ENCODE peak calls at places on chromosomes 12 and 14, in five cellular contexts. One of them, this sample, is unnamed.
A peak's percentile ranks its signal among the peaks of the same experiment; 100 is the strongest.

GRCh38 chr14:23401331-23401730 is 6.7 kb downstream of the MYH6 start:
- DNase-seq in glutamatergic neuron: no peak
- DNase-seq in mesothelial cell of epicardium: no peak
- DNase-seq in fibroblast of lung: no peak
- DNase-seq in bronchial epithelial cell: no peak
- DNase-seq in this sample: no peak

GRCh38 chr12:102740157-102741032 is 176.6 kb downstream of the PAH start:
- DNase-seq in bronchial epithelial cell: peak; percentile 13
- DNase-seq in glutamatergic neuron: no peak
- DNase-seq in fibroblast of lung: peak; percentile 38
- DNase-seq in mesothelial cell of epicardium: no peak
- DNase-seq in this sample: peak; percentile 6

GRCh38 chr14:48890333-48890732 is 695.8 kb downstream of the RPS29 start:
- DNase-seq in fibroblast of lung: no peak
- DNase-seq in bronchial epithelial cell: no peak
- DNase-seq in glutamatergic neuron: no peak
- DNase-seq in mesothelial cell of epicardium: no peak
- DNase-seq in this sample: no peak

GRCh38 chr12:3747543-3747942 is 5.4 kb downstream of the CRACR2A start:
- DNase-seq in mesothelial cell of epicardium: no peak
- DNase-seq in bronchial epithelial cell: no peak
- DNase-seq in fibroblast of lung: no peak
- DNase-seq in glutamatergic neuron: no peak
- DNase-seq in this sample: no peak

GRCh38 chr12:70190252-70191010 is 52.8 kb upstream of the CNOT2 start:
- DNase-seq in mesothelial cell of epicardium: no peak
- DNase-seq in bronchial epithelial cell: peak; percentile 50
- DNase-seq in fibroblast of lung: peak; percentile 18
- DNase-seq in glutamatergic neuron: no peak
- DNase-seq in this sample: no peak

GRCh38 chr12:31702047-31702446 is 26.8 kb downstream of the AMN1 start:
- DNase-seq in bronchial epithelial cell: peak; percentile 54
- DNase-seq in glutamatergic neuron: no peak
- DNase-seq in mesothelial cell of epicardium: no peak
- DNase-seq in fibroblast of lung: peak; percentile 3
- DNase-seq in this sample: no peak

GRCh38 chr12:127560041-127560478 is 706.9 kb upstream of the TMEM132C start:
- DNase-seq in bronchial epithelial cell: no peak
- DNase-seq in fibroblast of lung: no peak
- DNase-seq in glutamatergic neuron: no peak
- DNase-seq in mesothelial cell of epicardium: no peak
- DNase-seq in this sample: no peak

GRCh38 chr14:71403673-71404072 is 496.4 kb downstream of the PCNX1 start:
- DNase-seq in mesothelial cell of epicardium: no peak
- DNase-seq in bronchial epithelial cell: peak; percentile 50
- DNase-seq in fibroblast of lung: peak; percentile 27
- DNase-seq in glutamatergic neuron: no peak
- DNase-seq in this sample: peak; percentile 6

GRCh38 chr12:6826125-6826733 is 2.0 kb upstream of the P3H3 start:
- DNase-seq in mesothelial cell of epicardium: no peak
- DNase-seq in bronchial epithelial cell: no peak
- DNase-seq in fibroblast of lung: no peak
- DNase-seq in glutamatergic neuron: no peak
- DNase-seq in this sample: no peak

GRCh38 chr12:120261951-120262851 is 3.3 kb downstream of the PXN start:
- DNase-seq in glutamatergic neuron: no peak
- DNase-seq in mesothelial cell of epicardium: no peak
- DNase-seq in fibroblast of lung: no peak
- DNase-seq in bronchial epithelial cell: peak; percentile 96
- DNase-seq in this sample: no peak

GRCh38 chr12:59403259-59403932 is 192.4 kb upstream of the SLC16A7 start:
- DNase-seq in mesothelial cell of epicardium: no peak
- DNase-seq in glutamatergic neuron: peak; percentile 35
- DNase-seq in bronchial epithelial cell: peak; percentile 61
- DNase-seq in fibroblast of lung: peak; percentile 91
- DNase-seq in this sample: peak; percentile 51

GRCh38 chr14:22225526-22226133 is 363.4 kb downstream of the DAD1 start:
- DNase-seq in bronchial epithelial cell: peak; percentile 72
- DNase-seq in mesothelial cell of epicardium: no peak
- DNase-seq in glutamatergic neuron: no peak
- DNase-seq in fibroblast of lung: peak; percentile 36
- DNase-seq in this sample: no peak

GRCh38 chr14:101527987-101528386 is 33.3 kb upstream of the DIO3 start:
- DNase-seq in bronchial epithelial cell: no peak
- DNase-seq in fibroblast of lung: no peak
- DNase-seq in mesothelial cell of epicardium: no peak
- DNase-seq in glutamatergic neuron: no peak
- DNase-seq in this sample: no peak

GRCh38 chr12:124518051-124518932 is 49.1 kb downstream of the NCOR2 start:
- DNase-seq in fibroblast of lung: peak; percentile 100
- DNase-seq in glutamatergic neuron: peak; percentile 53
- DNase-seq in bronchial epithelial cell: peak; percentile 97
- DNase-seq in mesothelial cell of epicardium: peak; percentile 93
- DNase-seq in this sample: no peak

GRCh38 chr12:6551496-6552139 is 4.2 kb downstream of the IFFO1 start:
- DNase-seq in bronchial epithelial cell: peak; percentile 57
- DNase-seq in glutamatergic neuron: no peak
- DNase-seq in mesothelial cell of epicardium: no peak
- DNase-seq in fibroblast of lung: peak; percentile 54
- DNase-seq in this sample: no peak

GRCh38 chr12:92424338-92424737 is 278.5 kb upstream of the PLEKHG7 start:
- DNase-seq in bronchial epithelial cell: peak; percentile 32
- DNase-seq in glutamatergic neuron: no peak
- DNase-seq in mesothelial cell of epicardium: no peak
- DNase-seq in fibroblast of lung: peak; percentile 53
- DNase-seq in this sample: no peak

GRCh38 chr12:121404734-121405133 is 4.8 kb downstream of the RNF34 start:
- DNase-seq in mesothelial cell of epicardium: peak; percentile 38
- DNase-seq in glutamatergic neuron: no peak
- DNase-seq in fibroblast of lung: peak; percentile 8
- DNase-seq in bronchial epithelial cell: no peak
- DNase-seq in this sample: no peak

GRCh38 chr12:57176139-57176477 is 28.7 kb upstream of the LRP1-AS start:
- DNase-seq in glutamatergic neuron: no peak
- DNase-seq in bronchial epithelial cell: no peak
- DNase-seq in fibroblast of lung: no peak
- DNase-seq in mesothelial cell of epicardium: no peak
- DNase-seq in this sample: no peak
- TF ChIP-seq CTCF in glutamatergic neuron: no peak
- TF ChIP-seq CTCF in bronchial epithelial cell: no peak
- TF ChIP-seq CTCF in fibroblast of lung: no peak
- TF ChIP-seq CTCF in mesothelial cell of epicardium: no peak
- TF ChIP-seq CTCF in this sample: peak; percentile 34

DNA sequence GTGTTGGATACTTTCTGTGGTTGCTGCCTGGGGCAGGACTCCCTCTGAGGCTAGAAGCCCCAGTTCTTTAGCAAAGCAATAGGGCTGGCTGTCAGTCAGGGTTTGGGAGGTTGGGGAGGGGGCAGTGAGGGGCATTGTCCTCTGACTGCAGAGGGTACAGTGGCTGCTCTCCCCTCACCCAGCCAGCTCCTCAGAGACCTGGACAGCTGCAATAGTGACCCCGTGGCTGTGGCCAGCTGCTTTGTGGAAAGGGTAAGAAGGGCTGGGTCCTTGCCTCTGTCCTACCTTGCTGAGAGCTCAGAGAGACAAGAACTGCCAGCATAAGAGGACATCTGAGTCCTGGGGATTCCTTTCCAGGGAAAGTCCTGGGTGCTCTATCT is 25.8 kb downstream of the PLEKHG3 start:
- DNase-seq in mesothelial cell of epicardium: no peak
- DNase-seq in bronchial epithelial cell: no peak
- DNase-seq in glutamatergic neuron: no peak
- DNase-seq in fibroblast of lung: no peak
- DNase-seq in this sample: no peak
- TF ChIP-seq CTCF in mesothelial cell of epicardium: no peak
- TF ChIP-seq CTCF in bronchial epithelial cell: no peak
- TF ChIP-seq CTCF in glutamatergic neuron: no peak
- TF ChIP-seq CTCF in fibroblast of lung: no peak
- TF ChIP-seq CTCF in this sample: no peak

GRCh38 chr12:53981652-53982565 is 3.0 kb upstream of the HOXC10 start:
- DNase-seq in bronchial epithelial cell: no peak
- DNase-seq in glutamatergic neuron: peak; percentile 15
- DNase-seq in fibroblast of lung: no peak
- DNase-seq in mesothelial cell of epicardium: no peak
- DNase-seq in this sample: no peak
- TF ChIP-seq CTCF in bronchial epithelial cell: no peak
- TF ChIP-seq CTCF in glutamatergic neuron: no peak
- TF ChIP-seq CTCF in fibroblast of lung: no peak
- TF ChIP-seq CTCF in mesothelial cell of epicardium: no peak
- TF ChIP-seq CTCF in this sample: no peak

DNA sequence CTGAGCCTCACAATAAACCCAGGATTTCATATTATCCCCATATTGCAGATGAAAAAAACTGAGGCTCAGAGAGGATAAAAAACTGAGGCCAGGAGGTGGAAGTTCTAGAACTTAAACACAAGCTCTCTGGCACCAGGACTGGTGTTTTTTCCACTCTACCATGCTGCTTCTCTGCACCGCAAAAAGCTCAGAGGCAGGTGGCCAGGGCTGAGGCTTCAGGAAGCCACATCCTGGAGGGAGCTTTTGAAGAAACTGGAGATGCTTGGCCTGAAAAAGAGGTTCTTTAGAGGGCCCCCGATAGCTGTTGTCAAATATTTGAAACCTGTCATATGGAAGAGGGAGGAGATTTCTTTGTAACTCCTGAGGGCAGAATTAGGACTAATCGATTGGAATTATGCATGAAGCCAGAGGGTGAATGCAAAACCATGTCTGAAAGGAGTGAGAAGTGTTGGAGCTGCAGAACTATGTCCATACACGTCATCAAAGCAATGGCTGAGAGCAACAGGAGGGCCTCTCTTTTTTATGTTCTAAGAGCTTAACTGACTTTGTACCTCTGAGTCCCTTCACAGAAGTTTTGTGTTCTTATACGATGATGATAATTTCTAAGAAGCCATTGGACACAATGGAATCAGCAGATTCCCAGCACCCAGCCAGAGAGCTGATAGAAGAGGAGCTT is 448.6 kb downstream of the FUT8 start:
- DNase-seq in glutamatergic neuron: no peak
- DNase-seq in fibroblast of lung: no peak
- DNase-seq in mesothelial cell of epicardium: no peak
- DNase-seq in bronchial epithelial cell: no peak
- DNase-seq in this sample: no peak
- TF ChIP-seq CTCF in glutamatergic neuron: no peak
- TF ChIP-seq CTCF in fibroblast of lung: no peak
- TF ChIP-seq CTCF in mesothelial cell of epicardium: no peak
- TF ChIP-seq CTCF in bronchial epithelial cell: no peak
- TF ChIP-seq CTCF in this sample: no peak

GRCh38 chr14:106491851-106492250 is 965.5 kb downstream of the TMEM121 start:
- DNase-seq in glutamatergic neuron: no peak
- DNase-seq in bronchial epithelial cell: no peak
- DNase-seq in fibroblast of lung: no peak
- DNase-seq in mesothelial cell of epicardium: no peak
- DNase-seq in this sample: no peak
- TF ChIP-seq CTCF in glutamatergic neuron: no peak
- TF ChIP-seq CTCF in bronchial epithelial cell: peak; percentile 29
- TF ChIP-seq CTCF in fibroblast of lung: peak; percentile 4
- TF ChIP-seq CTCF in mesothelial cell of epicardium: no peak
- TF ChIP-seq CTCF in this sample: peak; percentile 17

DNA sequence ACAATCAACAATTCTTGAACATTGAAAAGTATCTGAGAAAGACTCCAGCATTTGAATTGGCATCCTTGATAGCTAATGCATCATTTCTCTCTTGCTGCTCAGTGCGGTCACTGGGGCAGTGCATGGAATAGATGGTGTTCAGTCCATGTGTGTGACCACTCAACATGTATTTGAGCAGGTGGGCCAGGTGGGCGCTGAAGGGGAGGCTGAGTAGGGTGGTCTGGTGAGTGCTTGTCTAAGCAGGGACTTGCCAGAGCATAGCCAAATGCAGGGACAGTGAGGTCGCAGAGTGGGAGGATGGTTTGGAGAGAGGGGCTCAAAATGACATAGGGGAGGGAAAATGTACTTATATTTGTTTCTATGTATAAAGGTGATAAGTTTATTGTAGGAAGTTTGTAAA is 409.0 kb downstream of the TMEM121 start:
- DNase-seq in mesothelial cell of epicardium: no peak
- DNase-seq in glutamatergic neuron: no peak
- DNase-seq in fibroblast of lung: no peak
- DNase-seq in bronchial epithelial cell: no peak
- DNase-seq in this sample: no peak
- TF ChIP-seq CTCF in mesothelial cell of epicardium: no peak
- TF ChIP-seq CTCF in glutamatergic neuron: no peak
- TF ChIP-seq CTCF in fibroblast of lung: no peak
- TF ChIP-seq CTCF in bronchial epithelial cell: no peak
- TF ChIP-seq CTCF in this sample: no peak

GRCh38 chr12:26937443-26937862 is 328 bp downstream of the INTS13 start:
- DNase-seq in mesothelial cell of epicardium: no peak
- DNase-seq in fibroblast of lung: no peak
- DNase-seq in glutamatergic neuron: no peak
- DNase-seq in bronchial epithelial cell: no peak
- DNase-seq in this sample: no peak
- TF ChIP-seq CTCF in mesothelial cell of epicardium: no peak
- TF ChIP-seq CTCF in fibroblast of lung: no peak
- TF ChIP-seq CTCF in glutamatergic neuron: no peak
- TF ChIP-seq CTCF in bronchial epithelial cell: no peak
- TF ChIP-seq CTCF in this sample: no peak

DNA sequence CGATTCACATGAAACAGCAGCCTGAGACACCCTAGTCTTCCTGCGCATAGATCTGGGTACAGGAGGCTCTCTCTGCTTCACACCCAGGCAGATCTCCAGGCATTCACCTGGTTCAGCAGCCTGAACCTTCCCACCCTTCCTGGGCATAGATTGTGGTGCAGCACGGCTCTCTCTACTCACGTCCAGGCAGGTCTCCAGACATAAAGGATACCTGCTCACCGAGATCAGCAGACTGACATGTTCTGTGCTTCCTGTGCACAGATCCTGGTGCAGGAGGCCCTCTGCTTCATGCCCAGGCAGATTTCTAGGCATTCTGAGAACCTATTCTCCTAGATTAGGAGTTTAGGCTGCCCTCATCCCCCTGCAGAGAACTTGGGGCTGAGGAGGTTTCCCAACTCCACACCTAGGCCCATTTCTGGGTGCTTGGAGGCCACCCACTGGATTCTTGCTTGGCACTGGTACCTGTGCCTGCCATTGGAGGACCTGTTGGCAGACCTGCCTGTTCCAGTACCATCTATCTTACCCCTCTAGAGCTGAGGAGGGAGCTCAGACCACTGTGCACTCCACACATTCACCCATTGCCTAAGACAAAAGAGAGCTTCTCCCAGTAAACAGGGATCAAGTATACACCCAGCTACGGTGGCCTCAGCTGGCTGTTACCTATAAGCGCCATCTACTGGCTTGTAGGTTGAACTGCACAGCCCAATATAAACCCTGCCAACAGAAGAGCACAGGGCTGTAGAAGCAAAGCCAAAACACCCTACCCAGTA is 28.0 kb upstream of the GARIN6 start:
- DNase-seq in glutamatergic neuron: peak; percentile 40
- DNase-seq in mesothelial cell of epicardium: no peak
- DNase-seq in fibroblast of lung: peak; percentile 39
- DNase-seq in bronchial epithelial cell: peak; percentile 27
- DNase-seq in this sample: no peak
- TF ChIP-seq CTCF in glutamatergic neuron: peak; percentile 87
- TF ChIP-seq CTCF in mesothelial cell of epicardium: peak; percentile 27
- TF ChIP-seq CTCF in fibroblast of lung: no peak
- TF ChIP-seq CTCF in bronchial epithelial cell: peak; percentile 53
- TF ChIP-seq CTCF in this sample: peak; percentile 72